ENCODE peak calls at places on chromosomes 4 and X, in four cellular contexts. M is GM12891, W is K562, Y is GM12878. U is an unnamed sample.

GRCh38 chrX:30889147-30890125 is at the start of gene TAB3:
- DNase-seq in M (peak; percentile 57), W (peak; percentile 93), Y (peak; percentile 89), U (peak; percentile 89)

GRCh38 chr4:168995537-168996295 is 14.3 kb downstream of the CBR4 start:
- DNase-seq in W (no peak), Y (no peak), M (no peak), U (no peak)

GRCh38 chr4:111923786-111924185 is 221.5 kb upstream of the FAM241A start:
- DNase-seq in M (no peak), Y (no peak), W (no peak), U (no peak)

GRCh38 chr4:168200685-168201084 is 108.3 kb downstream of the ANXA10 start:
- DNase-seq in M (no peak), Y (no peak), W (no peak), U (no peak)

GRCh38 chr4:38075370-38076152 is 115.4 kb downstream of the PTTG2 start:
- DNase-seq in Y (no peak), M (no peak), W (no peak), U (peak; percentile 89)

GRCh38 chrX:118974088-118974907 is at the start of gene LONRF3:
- DNase-seq in M (no peak), W (peak; percentile 42), Y (no peak), U (peak; percentile 53)

GRCh38 chr4:48071171-48071570 is 54.6 kb downstream of the NIPAL1 start:
- DNase-seq in W (no peak), Y (no peak), M (no peak), U (no peak)

GRCh38 chr4:79848329-79848728 is 224.7 kb downstream of the ANTXR2 start:
- DNase-seq in M (no peak), Y (no peak), W (no peak), U (no peak)

GRCh38 chr4:75004755-75005668 is 72.1 kb downstream of the PARM1 start:
- DNase-seq in Y (peak; percentile 71), W (no peak), M (no peak), U (no peak)

GRCh38 chrX:103825881-103826280 is 6.2 kb downstream of the RAB9B start:
- DNase-seq in Y (no peak), W (no peak), M (no peak), U (no peak)

GRCh38 chrX:10041383-10041782 is 74.2 kb downstream of the CLDN34 start:
- DNase-seq in W (no peak), M (no peak), Y (no peak), U (no peak)

GRCh38 chr4:153497988-153498967 is 32.1 kb downstream of the TMEM131L start:
- DNase-seq in Y (peak; percentile 72), M (no peak), W (no peak), U (no peak)

GRCh38 chr4:143486314-143486713 is 27.2 kb upstream of the SMARCA5 start:
- DNase-seq in M (no peak), Y (no peak), W (no peak), U (no peak)

GRCh38 chr4:8410641-8411271 is 29.8 kb downstream of the ACOX3 start:
- DNase-seq in W (peak; percentile 86), Y (no peak), M (no peak), U (no peak)

GRCh38 chr4:180669637-180670036 is 1573.6 kb upstream of the TENM3 start:
- DNase-seq in M (no peak), W (no peak), Y (no peak), U (no peak)

GRCh38 chr4:175776217-175776616 is 35.8 kb downstream of the GPM6A start:
- DNase-seq in W (no peak), Y (no peak), M (no peak), U (no peak)

GRCh38 chr4:4693258-4693657 is 151.4 kb upstream of the STX18 start:
- DNase-seq in M (no peak), W (no peak), Y (peak; percentile 31), U (peak; percentile 5)

GRCh38 chrX:129235903-129236302 is 287.4 kb downstream of the SMARCA1 start:
- DNase-seq in M (no peak), Y (no peak), W (no peak), U (no peak)

GRCh38 chrX:106698693-106699092 is 27.8 kb upstream of the RNF128 start:
- DNase-seq in Y (no peak), M (no peak), W (no peak), U (no peak)

GRCh38 chr4:8393593-8394038 is 46.9 kb downstream of the ACOX3 start:
- DNase-seq in W (no peak), M (no peak), Y (no peak), U (no peak)

GRCh38 chr4:165330071-165330470 is 2.6 kb downstream of the MSMO1 start:
- DNase-seq in Y (no peak), W (no peak), M (no peak), U (no peak)

GRCh38 chr4:99875073-99875472 is 19.2 kb downstream of the LAMTOR3 start:
- DNase-seq in Y (no peak), M (no peak), W (no peak), U (no peak)

GRCh38 chr4:53647547-53647946 is 56.3 kb upstream of the LNX1 start:
- DNase-seq in W (no peak), Y (no peak), M (no peak), U (no peak)

GRCh38 chrX:71052721-71053120 is 15.4 kb downstream of the SNX12 start:
- DNase-seq in Y (no peak), M (no peak), W (no peak), U (no peak)

GRCh38 chrX:52585892-52586291 is 68.8 kb downstream of the SSX7 start:
- DNase-seq in M (no peak), Y (no peak), W (no peak), U (no peak)

GRCh38 chrX:87873347-87873941 is 355.8 kb downstream of the KLHL4 start:
- DNase-seq in Y (no peak), W (no peak), M (no peak), U (no peak)

GRCh38 chrX:107014927-107015326 is 14.9 kb upstream of the MORC4 start:
- DNase-seq in Y (no peak), M (no peak), W (no peak), U (no peak)

GRCh38 chr4:111781611-111782010 is 363.6 kb upstream of the FAM241A start:
- DNase-seq in M (no peak), Y (no peak), W (no peak), U (no peak)

GRCh38 chrX:153667281-153667831 is 6.3 kb downstream of the PNCK start:
- DNase-seq in Y (no peak), W (no peak), M (no peak), U (no peak)

GRCh38 chr4:127406187-127406586 is 226.6 kb upstream of the INTU start:
- DNase-seq in W (no peak), M (no peak), Y (no peak), U (no peak)

GRCh38 chr4:15778191-15778741 is at the start of gene CD38:
- DNase-seq in Y (peak; percentile 67), M (peak; percentile 49), W (no peak), U (peak; percentile 61)

GRCh38 chrX:24647257-24648058 is at the start of gene PCYT1B:
- DNase-seq in Y (no peak), M (peak; percentile 9), W (peak; percentile 54), U (peak; percentile 3)

GRCh38 chrX:79161655-79162054 is 17.2 kb downstream of the GPR174 start:
- DNase-seq in Y (peak; percentile 72), M (no peak), W (no peak), U (no peak)

GRCh38 chrX:68355629-68355920 is 77.7 kb downstream of the OPHN1 start:
- DNase-seq in Y (no peak), W (no peak), M (no peak), U (no peak)

GRCh38 chr4:151408630-151409469 is at the start of gene FHIP1A:
- DNase-seq in W (peak; percentile 94), M (peak; percentile 75), Y (no peak), U (peak; percentile 30)
- TF ChIP-seq POLR2AphosphoS5 in W (no peak), M (peak; percentile 45), Y (no peak), U (no peak)

GRCh38 chr4:31156221-31156620 is 436.1 kb downstream of the PCDH7 start:
- DNase-seq in M (no peak), Y (no peak), W (no peak), U (no peak)
- TF ChIP-seq SPI1 in M (no peak), Y (no peak), W (no peak), U (no peak)

GRCh38 chr4:1721666-1722550 is 587 bp downstream of the TACC3 start:
- DNase-seq in Y (no peak), M (no peak), W (peak; percentile 75), U (peak; percentile 23)

GRCh38 chr4:1718095-1718850 is 2.9 kb downstream of the TMEM129 start:
- DNase-seq in W (no peak), M (no peak), Y (no peak), U (no peak)

GRCh38 chr4:1721003-1721665 is at the start of the genes TACC3 and TMEM129:
- DNase-seq in W (peak; percentile 96), M (peak; percentile 97), Y (peak; percentile 77), U (peak; percentile 96)

GRCh38 chr4:1722551-1723071 is 1.3 kb downstream of the TACC3 start:
- DNase-seq in M (no peak), W (no peak), Y (no peak), U (no peak)

GRCh38 chr4:1720163-1720983 is 750 bp downstream of the TMEM129 start:
- DNase-seq in Y (no peak), M (no peak), W (peak; percentile 60), U (no peak)
- TF ChIP-seq POLR2AphosphoS5 in Y (no peak), M (peak; percentile 53), W (no peak), U (peak; percentile 62)

DNA sequence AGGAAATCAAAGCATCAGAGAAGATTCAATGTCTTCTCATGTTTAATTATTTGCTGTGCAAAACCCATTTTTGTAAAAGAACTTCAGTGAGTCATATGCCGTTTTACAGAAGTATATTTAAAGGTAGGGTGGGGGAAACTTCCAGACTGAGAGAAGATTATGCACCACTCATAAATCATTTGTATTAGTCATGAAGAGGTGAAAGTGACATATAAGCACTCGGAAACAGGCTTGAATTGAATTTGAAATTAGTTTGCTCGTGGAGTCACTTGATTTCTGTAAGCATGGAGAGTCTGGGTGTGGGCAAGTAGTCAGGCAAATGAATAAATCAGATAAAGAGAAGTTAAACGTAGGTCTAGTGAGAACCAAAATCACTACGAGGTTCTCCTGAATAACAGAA is 335.1 kb downstream of the ANK2 start:
- DNase-seq in M (no peak), Y (no peak), W (no peak), U (no peak)
- TF ChIP-seq SPI1 in M (no peak), Y (no peak), W (no peak), U (no peak)

DNA sequence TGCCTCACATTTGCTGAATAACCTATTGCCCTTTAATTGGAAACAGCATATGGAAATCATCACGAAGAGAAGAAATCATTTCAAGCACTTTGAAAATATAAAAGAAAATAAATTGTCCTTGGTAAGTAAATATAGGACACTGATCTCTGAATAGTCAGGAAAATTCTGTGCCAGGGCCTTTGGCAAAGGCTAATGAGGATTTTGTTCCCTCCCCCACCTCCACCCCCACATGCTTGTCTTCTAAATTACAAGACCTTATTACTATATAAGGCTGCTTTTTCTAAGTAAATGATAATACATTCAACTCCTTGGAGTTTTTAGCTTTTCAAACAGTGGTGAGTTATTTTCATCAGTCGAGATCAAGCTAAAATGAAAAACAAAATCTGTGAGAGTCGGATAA is 15.8 kb downstream of the SYNPO2 start:
- DNase-seq in W (no peak), M (no peak), Y (no peak), U (no peak)
- TF ChIP-seq POLR2AphosphoS5 in W (no peak), M (no peak), Y (no peak), U (no peak)